ENCODE peak calls at places on chromosomes 1 and 21, in eight cellular contexts. One of them, this sample, is unnamed.

GRCh38 chr1:94315552-94316116 is 78.2 kb upstream of the ARHGAP29 start:
- DNase-seq in GM06990: no peak
- DNase-seq in activated CD8-positive, alpha-beta memory T cell treated with anti-CD3 and anti-CD28 coated beads, Interleukin-2, amount 50 U/mL, for 48 hours: no peak
- DNase-seq in stimulated activated CD4-positive, alpha-beta T cell treated with anti-CD3 and anti-CD28 coated beads, TNF-alpha, amount 100 ng/mL, for 48 hours: no peak
- DNase-seq in EL: no peak
- DNase-seq in HFF-Myc: no peak
- DNase-seq in NCI-H2081: no peak
- DNase-seq in HTR-8/SVneo: no peak
- DNase-seq in this sample: no peak

GRCh38 chr21:41368361-41369104 is 6.7 kb downstream of the MX2 start:
- DNase-seq in HFF-Myc: no peak
- DNase-seq in stimulated activated CD4-positive, alpha-beta T cell treated with anti-CD3 and anti-CD28 coated beads, TNF-alpha, amount 100 ng/mL, for 48 hours: no peak
- DNase-seq in NCI-H2081: no peak
- DNase-seq in EL: no peak
- DNase-seq in HTR-8/SVneo: no peak
- DNase-seq in GM06990: no peak
- DNase-seq in activated CD8-positive, alpha-beta memory T cell treated with anti-CD3 and anti-CD28 coated beads, Interleukin-2, amount 50 U/mL, for 48 hours: no peak
- DNase-seq in this sample: no peak

GRCh38 chr1:119737040-119737682 is 25.4 kb downstream of the PHGDH start:
- DNase-seq in NCI-H2081: no peak
- DNase-seq in activated CD8-positive, alpha-beta memory T cell treated with anti-CD3 and anti-CD28 coated beads, Interleukin-2, amount 50 U/mL, for 48 hours: no peak
- DNase-seq in EL: no peak
- DNase-seq in GM06990: no peak
- DNase-seq in HTR-8/SVneo: no peak
- DNase-seq in stimulated activated CD4-positive, alpha-beta T cell treated with anti-CD3 and anti-CD28 coated beads, TNF-alpha, amount 100 ng/mL, for 48 hours: no peak
- DNase-seq in HFF-Myc: no peak
- DNase-seq in this sample: no peak

GRCh38 chr1:36908096-36908495 is 126.2 kb downstream of the GRIK3 start:
- DNase-seq in HTR-8/SVneo: no peak
- DNase-seq in activated CD8-positive, alpha-beta memory T cell treated with anti-CD3 and anti-CD28 coated beads, Interleukin-2, amount 50 U/mL, for 48 hours: no peak
- DNase-seq in HFF-Myc: no peak
- DNase-seq in NCI-H2081: no peak
- DNase-seq in stimulated activated CD4-positive, alpha-beta T cell treated with anti-CD3 and anti-CD28 coated beads, TNF-alpha, amount 100 ng/mL, for 48 hours: no peak
- DNase-seq in EL: no peak
- DNase-seq in GM06990: no peak
- DNase-seq in this sample: no peak

GRCh38 chr1:94936861-94937620 is 10.1 kb upstream of the CNN3 start:
- DNase-seq in EL: peak; percentile 44
- DNase-seq in HFF-Myc: no peak
- DNase-seq in NCI-H2081: no peak
- DNase-seq in activated CD8-positive, alpha-beta memory T cell treated with anti-CD3 and anti-CD28 coated beads, Interleukin-2, amount 50 U/mL, for 48 hours: no peak
- DNase-seq in stimulated activated CD4-positive, alpha-beta T cell treated with anti-CD3 and anti-CD28 coated beads, TNF-alpha, amount 100 ng/mL, for 48 hours: no peak
- DNase-seq in GM06990: no peak
- DNase-seq in HTR-8/SVneo: no peak
- DNase-seq in this sample: no peak

GRCh38 chr1:115676498-115677171 is 34.9 kb downstream of the VANGL1 start:
- DNase-seq in HFF-Myc: no peak
- DNase-seq in NCI-H2081: peak; percentile 20
- DNase-seq in activated CD8-positive, alpha-beta memory T cell treated with anti-CD3 and anti-CD28 coated beads, Interleukin-2, amount 50 U/mL, for 48 hours: no peak
- DNase-seq in EL: no peak
- DNase-seq in GM06990: no peak
- DNase-seq in stimulated activated CD4-positive, alpha-beta T cell treated with anti-CD3 and anti-CD28 coated beads, TNF-alpha, amount 100 ng/mL, for 48 hours: no peak
- DNase-seq in HTR-8/SVneo: no peak
- DNase-seq in this sample: no peak

GRCh38 chr1:230113605-230114241 is 46.7 kb downstream of the GALNT2 start:
- DNase-seq in HFF-Myc: peak; percentile 56
- DNase-seq in GM06990: no peak
- DNase-seq in activated CD8-positive, alpha-beta memory T cell treated with anti-CD3 and anti-CD28 coated beads, Interleukin-2, amount 50 U/mL, for 48 hours: no peak
- DNase-seq in HTR-8/SVneo: peak; percentile 82
- DNase-seq in NCI-H2081: no peak
- DNase-seq in stimulated activated CD4-positive, alpha-beta T cell treated with anti-CD3 and anti-CD28 coated beads, TNF-alpha, amount 100 ng/mL, for 48 hours: no peak
- DNase-seq in EL: peak; percentile 92
- DNase-seq in this sample: no peak

GRCh38 chr21:25639922-25640670 is 1.0 kb downstream of the JAM2 start:
- DNase-seq in HTR-8/SVneo: peak; percentile 39
- DNase-seq in activated CD8-positive, alpha-beta memory T cell treated with anti-CD3 and anti-CD28 coated beads, Interleukin-2, amount 50 U/mL, for 48 hours: peak; percentile 65
- DNase-seq in GM06990: no peak
- DNase-seq in HFF-Myc: no peak
- DNase-seq in EL: peak; percentile 21
- DNase-seq in NCI-H2081: peak; percentile 2
- DNase-seq in stimulated activated CD4-positive, alpha-beta T cell treated with anti-CD3 and anti-CD28 coated beads, TNF-alpha, amount 100 ng/mL, for 48 hours: no peak
- DNase-seq in this sample: no peak

GRCh38 chr1:230149751-230150584 is 82.9 kb downstream of the GALNT2 start:
- DNase-seq in HFF-Myc: no peak
- DNase-seq in HTR-8/SVneo: no peak
- DNase-seq in activated CD8-positive, alpha-beta memory T cell treated with anti-CD3 and anti-CD28 coated beads, Interleukin-2, amount 50 U/mL, for 48 hours: no peak
- DNase-seq in NCI-H2081: no peak
- DNase-seq in EL: no peak
- DNase-seq in stimulated activated CD4-positive, alpha-beta T cell treated with anti-CD3 and anti-CD28 coated beads, TNF-alpha, amount 100 ng/mL, for 48 hours: no peak
- DNase-seq in GM06990: peak; percentile 50
- DNase-seq in this sample: peak; percentile 39

GRCh38 chr21:31557956-31558838 is 101.3 kb upstream of the SOD1 start:
- DNase-seq in EL: peak; percentile 13
- DNase-seq in HFF-Myc: no peak
- DNase-seq in stimulated activated CD4-positive, alpha-beta T cell treated with anti-CD3 and anti-CD28 coated beads, TNF-alpha, amount 100 ng/mL, for 48 hours: peak; percentile 28
- DNase-seq in NCI-H2081: peak; percentile 55
- DNase-seq in activated CD8-positive, alpha-beta memory T cell treated with anti-CD3 and anti-CD28 coated beads, Interleukin-2, amount 50 U/mL, for 48 hours: peak; percentile 70
- DNase-seq in GM06990: peak; percentile 22
- DNase-seq in HTR-8/SVneo: peak; percentile 38
- DNase-seq in this sample: no peak

GRCh38 chr1:117069220-117069844 is 9.2 kb downstream of the TTF2 start:
- DNase-seq in stimulated activated CD4-positive, alpha-beta T cell treated with anti-CD3 and anti-CD28 coated beads, TNF-alpha, amount 100 ng/mL, for 48 hours: no peak
- DNase-seq in HTR-8/SVneo: no peak
- DNase-seq in HFF-Myc: no peak
- DNase-seq in NCI-H2081: peak; percentile 32
- DNase-seq in GM06990: no peak
- DNase-seq in EL: no peak
- DNase-seq in activated CD8-positive, alpha-beta memory T cell treated with anti-CD3 and anti-CD28 coated beads, Interleukin-2, amount 50 U/mL, for 48 hours: no peak
- DNase-seq in this sample: no peak

GRCh38 chr1:119988316-119989067 is 81.0 kb downstream of the NOTCH2 start:
- DNase-seq in HFF-Myc: no peak
- DNase-seq in HTR-8/SVneo: no peak
- DNase-seq in NCI-H2081: no peak
- DNase-seq in EL: peak; percentile 18
- DNase-seq in stimulated activated CD4-positive, alpha-beta T cell treated with anti-CD3 and anti-CD28 coated beads, TNF-alpha, amount 100 ng/mL, for 48 hours: no peak
- DNase-seq in activated CD8-positive, alpha-beta memory T cell treated with anti-CD3 and anti-CD28 coated beads, Interleukin-2, amount 50 U/mL, for 48 hours: no peak
- DNase-seq in GM06990: peak; percentile 10
- DNase-seq in this sample: peak; percentile 41

GRCh38 chr1:54927475-54928240 is 40.7 kb upstream of the DHCR24 start:
- DNase-seq in stimulated activated CD4-positive, alpha-beta T cell treated with anti-CD3 and anti-CD28 coated beads, TNF-alpha, amount 100 ng/mL, for 48 hours: no peak
- DNase-seq in activated CD8-positive, alpha-beta memory T cell treated with anti-CD3 and anti-CD28 coated beads, Interleukin-2, amount 50 U/mL, for 48 hours: no peak
- DNase-seq in EL: peak; percentile 35
- DNase-seq in HFF-Myc: peak; percentile 52
- DNase-seq in GM06990: no peak
- DNase-seq in HTR-8/SVneo: no peak
- DNase-seq in NCI-H2081: no peak
- DNase-seq in this sample: no peak

GRCh38 chr1:92411511-92411910 is 75.2 kb downstream of the GFI1 start:
- DNase-seq in EL: peak; percentile 72
- DNase-seq in stimulated activated CD4-positive, alpha-beta T cell treated with anti-CD3 and anti-CD28 coated beads, TNF-alpha, amount 100 ng/mL, for 48 hours: no peak
- DNase-seq in activated CD8-positive, alpha-beta memory T cell treated with anti-CD3 and anti-CD28 coated beads, Interleukin-2, amount 50 U/mL, for 48 hours: no peak
- DNase-seq in HFF-Myc: peak; percentile 80
- DNase-seq in HTR-8/SVneo: peak; percentile 15
- DNase-seq in NCI-H2081: peak; percentile 17
- DNase-seq in GM06990: no peak
- DNase-seq in this sample: no peak

GRCh38 chr1:21926814-21927530 is 10.1 kb downstream of the HSPG2 start:
- DNase-seq in HTR-8/SVneo: no peak
- DNase-seq in activated CD8-positive, alpha-beta memory T cell treated with anti-CD3 and anti-CD28 coated beads, Interleukin-2, amount 50 U/mL, for 48 hours: no peak
- DNase-seq in EL: peak; percentile 83
- DNase-seq in HFF-Myc: no peak
- DNase-seq in NCI-H2081: no peak
- DNase-seq in stimulated activated CD4-positive, alpha-beta T cell treated with anti-CD3 and anti-CD28 coated beads, TNF-alpha, amount 100 ng/mL, for 48 hours: no peak
- DNase-seq in GM06990: no peak
- DNase-seq in this sample: no peak

GRCh38 chr1:5659606-5660005 is 332.6 kb downstream of the NPHP4 start:
- DNase-seq in GM06990: no peak
- DNase-seq in stimulated activated CD4-positive, alpha-beta T cell treated with anti-CD3 and anti-CD28 coated beads, TNF-alpha, amount 100 ng/mL, for 48 hours: no peak
- DNase-seq in NCI-H2081: no peak
- DNase-seq in HFF-Myc: no peak
- DNase-seq in activated CD8-positive, alpha-beta memory T cell treated with anti-CD3 and anti-CD28 coated beads, Interleukin-2, amount 50 U/mL, for 48 hours: no peak
- DNase-seq in EL: no peak
- DNase-seq in HTR-8/SVneo: no peak
- DNase-seq in this sample: no peak

GRCh38 chr21:45478115-45478801 is 64.0 kb downstream of the SLC19A1 start:
- DNase-seq in GM06990: no peak
- DNase-seq in HTR-8/SVneo: peak; percentile 30
- DNase-seq in HFF-Myc: no peak
- DNase-seq in NCI-H2081: peak; percentile 23
- DNase-seq in activated CD8-positive, alpha-beta memory T cell treated with anti-CD3 and anti-CD28 coated beads, Interleukin-2, amount 50 U/mL, for 48 hours: peak; percentile 88
- DNase-seq in EL: peak; percentile 13
- DNase-seq in stimulated activated CD4-positive, alpha-beta T cell treated with anti-CD3 and anti-CD28 coated beads, TNF-alpha, amount 100 ng/mL, for 48 hours: peak; percentile 72
- DNase-seq in this sample: peak; percentile 94

GRCh38 chr1:171366099-171366498 is 52.1 kb downstream of the FMO4 start:
- DNase-seq in GM06990: no peak
- DNase-seq in activated CD8-positive, alpha-beta memory T cell treated with anti-CD3 and anti-CD28 coated beads, Interleukin-2, amount 50 U/mL, for 48 hours: no peak
- DNase-seq in HTR-8/SVneo: no peak
- DNase-seq in stimulated activated CD4-positive, alpha-beta T cell treated with anti-CD3 and anti-CD28 coated beads, TNF-alpha, amount 100 ng/mL, for 48 hours: no peak
- DNase-seq in HFF-Myc: no peak
- DNase-seq in EL: no peak
- DNase-seq in NCI-H2081: no peak
- DNase-seq in this sample: peak; percentile 70

GRCh38 chr1:23718482-23718881 is 24.8 kb upstream of the ELOA start:
- DNase-seq in NCI-H2081: no peak
- DNase-seq in stimulated activated CD4-positive, alpha-beta T cell treated with anti-CD3 and anti-CD28 coated beads, TNF-alpha, amount 100 ng/mL, for 48 hours: no peak
- DNase-seq in GM06990: no peak
- DNase-seq in activated CD8-positive, alpha-beta memory T cell treated with anti-CD3 and anti-CD28 coated beads, Interleukin-2, amount 50 U/mL, for 48 hours: no peak
- DNase-seq in HTR-8/SVneo: peak; percentile 39
- DNase-seq in HFF-Myc: peak; percentile 54
- DNase-seq in EL: peak; percentile 58
- DNase-seq in this sample: no peak

GRCh38 chr1:112528076-112528475 is 19.3 kb downstream of the WNT2B start:
- DNase-seq in HFF-Myc: no peak
- DNase-seq in EL: no peak
- DNase-seq in stimulated activated CD4-positive, alpha-beta T cell treated with anti-CD3 and anti-CD28 coated beads, TNF-alpha, amount 100 ng/mL, for 48 hours: no peak
- DNase-seq in HTR-8/SVneo: no peak
- DNase-seq in activated CD8-positive, alpha-beta memory T cell treated with anti-CD3 and anti-CD28 coated beads, Interleukin-2, amount 50 U/mL, for 48 hours: no peak
- DNase-seq in GM06990: no peak
- DNase-seq in NCI-H2081: no peak
- DNase-seq in this sample: no peak

GRCh38 chr1:21436488-21437340 is 3.2 kb upstream of the NBPF3 start:
- DNase-seq in activated CD8-positive, alpha-beta memory T cell treated with anti-CD3 and anti-CD28 coated beads, Interleukin-2, amount 50 U/mL, for 48 hours: no peak
- DNase-seq in HFF-Myc: no peak
- DNase-seq in GM06990: no peak
- DNase-seq in EL: no peak
- DNase-seq in HTR-8/SVneo: no peak
- DNase-seq in stimulated activated CD4-positive, alpha-beta T cell treated with anti-CD3 and anti-CD28 coated beads, TNF-alpha, amount 100 ng/mL, for 48 hours: no peak
- DNase-seq in NCI-H2081: no peak
- DNase-seq in this sample: no peak

GRCh38 chr1:100188617-100189016 is 10.6 kb upstream of the LRRC39 start:
- DNase-seq in HTR-8/SVneo: no peak
- DNase-seq in GM06990: peak; percentile 30
- DNase-seq in activated CD8-positive, alpha-beta memory T cell treated with anti-CD3 and anti-CD28 coated beads, Interleukin-2, amount 50 U/mL, for 48 hours: no peak
- DNase-seq in EL: peak; percentile 21
- DNase-seq in stimulated activated CD4-positive, alpha-beta T cell treated with anti-CD3 and anti-CD28 coated beads, TNF-alpha, amount 100 ng/mL, for 48 hours: no peak
- DNase-seq in HFF-Myc: peak; percentile 11
- DNase-seq in NCI-H2081: peak; percentile 73
- DNase-seq in this sample: no peak

GRCh38 chr1:38003261-38004250 is 1.8 kb downstream of the FHL3 start:
- DNase-seq in activated CD8-positive, alpha-beta memory T cell treated with anti-CD3 and anti-CD28 coated beads, Interleukin-2, amount 50 U/mL, for 48 hours: no peak
- DNase-seq in HFF-Myc: no peak
- DNase-seq in stimulated activated CD4-positive, alpha-beta T cell treated with anti-CD3 and anti-CD28 coated beads, TNF-alpha, amount 100 ng/mL, for 48 hours: no peak
- DNase-seq in EL: peak; percentile 36
- DNase-seq in GM06990: no peak
- DNase-seq in NCI-H2081: no peak
- DNase-seq in HTR-8/SVneo: no peak
- DNase-seq in this sample: no peak

GRCh38 chr1:232306269-232306911 is 323.5 kb downstream of the SIPA1L2 start:
- DNase-seq in EL: no peak
- DNase-seq in HFF-Myc: no peak
- DNase-seq in activated CD8-positive, alpha-beta memory T cell treated with anti-CD3 and anti-CD28 coated beads, Interleukin-2, amount 50 U/mL, for 48 hours: no peak
- DNase-seq in HTR-8/SVneo: no peak
- DNase-seq in NCI-H2081: no peak
- DNase-seq in stimulated activated CD4-positive, alpha-beta T cell treated with anti-CD3 and anti-CD28 coated beads, TNF-alpha, amount 100 ng/mL, for 48 hours: no peak
- DNase-seq in GM06990: no peak
- DNase-seq in this sample: no peak

GRCh38 chr1:51555866-51556619 is 37.0 kb upstream of the EPS15 start:
- DNase-seq in EL: peak; percentile 43
- DNase-seq in NCI-H2081: no peak
- DNase-seq in stimulated activated CD4-positive, alpha-beta T cell treated with anti-CD3 and anti-CD28 coated beads, TNF-alpha, amount 100 ng/mL, for 48 hours: no peak
- DNase-seq in activated CD8-positive, alpha-beta memory T cell treated with anti-CD3 and anti-CD28 coated beads, Interleukin-2, amount 50 U/mL, for 48 hours: no peak
- DNase-seq in HFF-Myc: no peak
- DNase-seq in HTR-8/SVneo: no peak
- DNase-seq in GM06990: no peak
- DNase-seq in this sample: no peak

GRCh38 chr1:105934806-105935205 is 1121.7 kb upstream of the PRMT6 start:
- DNase-seq in EL: no peak
- DNase-seq in stimulated activated CD4-positive, alpha-beta T cell treated with anti-CD3 and anti-CD28 coated beads, TNF-alpha, amount 100 ng/mL, for 48 hours: no peak
- DNase-seq in HFF-Myc: no peak
- DNase-seq in NCI-H2081: no peak
- DNase-seq in HTR-8/SVneo: no peak
- DNase-seq in GM06990: no peak
- DNase-seq in activated CD8-positive, alpha-beta memory T cell treated with anti-CD3 and anti-CD28 coated beads, Interleukin-2, amount 50 U/mL, for 48 hours: no peak
- DNase-seq in this sample: no peak

GRCh38 chr1:235074335-235075120 is 54.1 kb downstream of the TOMM20 start:
- DNase-seq in HTR-8/SVneo: no peak
- DNase-seq in GM06990: peak; percentile 81
- DNase-seq in NCI-H2081: peak; percentile 81
- DNase-seq in HFF-Myc: peak; percentile 73
- DNase-seq in stimulated activated CD4-positive, alpha-beta T cell treated with anti-CD3 and anti-CD28 coated beads, TNF-alpha, amount 100 ng/mL, for 48 hours: peak; percentile 50
- DNase-seq in activated CD8-positive, alpha-beta memory T cell treated with anti-CD3 and anti-CD28 coated beads, Interleukin-2, amount 50 U/mL, for 48 hours: peak; percentile 80
- DNase-seq in EL: peak; percentile 63
- DNase-seq in this sample: no peak

GRCh38 chr21:21196848-21197247 is 198.6 kb downstream of the NCAM2 start:
- DNase-seq in HTR-8/SVneo: no peak
- DNase-seq in stimulated activated CD4-positive, alpha-beta T cell treated with anti-CD3 and anti-CD28 coated beads, TNF-alpha, amount 100 ng/mL, for 48 hours: no peak
- DNase-seq in HFF-Myc: no peak
- DNase-seq in GM06990: no peak
- DNase-seq in activated CD8-positive, alpha-beta memory T cell treated with anti-CD3 and anti-CD28 coated beads, Interleukin-2, amount 50 U/mL, for 48 hours: no peak
- DNase-seq in NCI-H2081: no peak
- DNase-seq in EL: no peak
- DNase-seq in this sample: no peak

This sample was measured in HL-60.